ENCODE peak calls at places on chromosomes 13 and 19, in seven cellular contexts. One of them, this sample, is unnamed.

GRCh38 chr13:110113284-110113764 is 193.6 kb downstream of the COL4A1 start:
- DNase-seq in stimulated activated naive CD8-positive, alpha-beta T cell treated with anti-CD3 and anti-CD28 coated beads, Interleukin-15, Interleukin-2, amounts not matched to agents 100 U/mL and 50 U/mL, for 24 hours: no peak
- DNase-seq in hippocampal formation: no peak
- DNase-seq in HEK293T: no peak
- DNase-seq in neural crest cell: no peak
- DNase-seq in activated naive CD8-positive, alpha-beta T cell treated with anti-CD3 and anti-CD28 coated beads for 36 hours: no peak
- DNase-seq in activated CD4-positive, alpha-beta T cell treated with anti-CD3 and anti-CD28 coated beads for 48 hours: no peak
- DNase-seq in this sample: no peak

GRCh38 chr13:30026093-30026492 is 175.7 kb upstream of the UBL3 start:
- DNase-seq in activated naive CD8-positive, alpha-beta T cell treated with anti-CD3 and anti-CD28 coated beads for 36 hours: no peak
- DNase-seq in HEK293T: no peak
- DNase-seq in activated CD4-positive, alpha-beta T cell treated with anti-CD3 and anti-CD28 coated beads for 48 hours: no peak
- DNase-seq in stimulated activated naive CD8-positive, alpha-beta T cell treated with anti-CD3 and anti-CD28 coated beads, Interleukin-15, Interleukin-2, amounts not matched to agents 100 U/mL and 50 U/mL, for 24 hours: no peak
- DNase-seq in neural crest cell: no peak
- DNase-seq in hippocampal formation: no peak
- DNase-seq in this sample: no peak

GRCh38 chr13:42218576-42218975 is 53.4 kb upstream of the AKAP11 start:
- DNase-seq in hippocampal formation: no peak
- DNase-seq in HEK293T: no peak
- DNase-seq in activated CD4-positive, alpha-beta T cell treated with anti-CD3 and anti-CD28 coated beads for 48 hours: no peak
- DNase-seq in neural crest cell: no peak
- DNase-seq in stimulated activated naive CD8-positive, alpha-beta T cell treated with anti-CD3 and anti-CD28 coated beads, Interleukin-15, Interleukin-2, amounts not matched to agents 100 U/mL and 50 U/mL, for 24 hours: no peak
- DNase-seq in activated naive CD8-positive, alpha-beta T cell treated with anti-CD3 and anti-CD28 coated beads for 36 hours: no peak
- DNase-seq in this sample: no peak

GRCh38 chr19:36915992-36916830 is at the start of the genes ZNF568 and ZNF829:
- DNase-seq in activated CD4-positive, alpha-beta T cell treated with anti-CD3 and anti-CD28 coated beads for 48 hours: peak
- DNase-seq in HEK293T: peak
- DNase-seq in neural crest cell: peak
- DNase-seq in hippocampal formation: peak
- DNase-seq in activated naive CD8-positive, alpha-beta T cell treated with anti-CD3 and anti-CD28 coated beads for 36 hours: peak
- DNase-seq in stimulated activated naive CD8-positive, alpha-beta T cell treated with anti-CD3 and anti-CD28 coated beads, Interleukin-15, Interleukin-2, amounts not matched to agents 100 U/mL and 50 U/mL, for 24 hours: peak
- DNase-seq in this sample: peak

GRCh38 chr13:30880756-30881155 is 25.3 kb upstream of the MEDAG start:
- DNase-seq in activated naive CD8-positive, alpha-beta T cell treated with anti-CD3 and anti-CD28 coated beads for 36 hours: no peak
- DNase-seq in HEK293T: no peak
- DNase-seq in hippocampal formation: no peak
- DNase-seq in activated CD4-positive, alpha-beta T cell treated with anti-CD3 and anti-CD28 coated beads for 48 hours: no peak
- DNase-seq in stimulated activated naive CD8-positive, alpha-beta T cell treated with anti-CD3 and anti-CD28 coated beads, Interleukin-15, Interleukin-2, amounts not matched to agents 100 U/mL and 50 U/mL, for 24 hours: no peak
- DNase-seq in neural crest cell: no peak
- DNase-seq in this sample: no peak

GRCh38 chr13:31775686-31776085 is 36.4 kb downstream of the RXFP2 start:
- DNase-seq in activated CD4-positive, alpha-beta T cell treated with anti-CD3 and anti-CD28 coated beads for 48 hours: no peak
- DNase-seq in neural crest cell: no peak
- DNase-seq in hippocampal formation: no peak
- DNase-seq in stimulated activated naive CD8-positive, alpha-beta T cell treated with anti-CD3 and anti-CD28 coated beads, Interleukin-15, Interleukin-2, amounts not matched to agents 100 U/mL and 50 U/mL, for 24 hours: no peak
- DNase-seq in activated naive CD8-positive, alpha-beta T cell treated with anti-CD3 and anti-CD28 coated beads for 36 hours: no peak
- DNase-seq in HEK293T: no peak
- DNase-seq in this sample: no peak

GRCh38 chr13:100514788-100515409 is 73.7 kb downstream of the GGACT start:
- DNase-seq in HEK293T: peak
- DNase-seq in hippocampal formation: peak
- DNase-seq in activated CD4-positive, alpha-beta T cell treated with anti-CD3 and anti-CD28 coated beads for 48 hours: peak
- DNase-seq in activated naive CD8-positive, alpha-beta T cell treated with anti-CD3 and anti-CD28 coated beads for 36 hours: peak
- DNase-seq in neural crest cell: peak
- DNase-seq in stimulated activated naive CD8-positive, alpha-beta T cell treated with anti-CD3 and anti-CD28 coated beads, Interleukin-15, Interleukin-2, amounts not matched to agents 100 U/mL and 50 U/mL, for 24 hours: peak
- DNase-seq in this sample: peak

GRCh38 chr13:37695200-37695599 is 96.6 kb upstream of the POSTN start:
- DNase-seq in hippocampal formation: no peak
- DNase-seq in HEK293T: no peak
- DNase-seq in neural crest cell: no peak
- DNase-seq in activated CD4-positive, alpha-beta T cell treated with anti-CD3 and anti-CD28 coated beads for 48 hours: no peak
- DNase-seq in stimulated activated naive CD8-positive, alpha-beta T cell treated with anti-CD3 and anti-CD28 coated beads, Interleukin-15, Interleukin-2, amounts not matched to agents 100 U/mL and 50 U/mL, for 24 hours: no peak
- DNase-seq in activated naive CD8-positive, alpha-beta T cell treated with anti-CD3 and anti-CD28 coated beads for 36 hours: no peak
- DNase-seq in this sample: no peak

GRCh38 chr19:40365613-40366401 is 17.3 kb downstream of the PLD3 start:
- DNase-seq in activated naive CD8-positive, alpha-beta T cell treated with anti-CD3 and anti-CD28 coated beads for 36 hours: peak
- DNase-seq in neural crest cell: peak
- DNase-seq in HEK293T: peak
- DNase-seq in stimulated activated naive CD8-positive, alpha-beta T cell treated with anti-CD3 and anti-CD28 coated beads, Interleukin-15, Interleukin-2, amounts not matched to agents 100 U/mL and 50 U/mL, for 24 hours: peak
- DNase-seq in hippocampal formation: peak
- DNase-seq in activated CD4-positive, alpha-beta T cell treated with anti-CD3 and anti-CD28 coated beads for 48 hours: peak
- DNase-seq in this sample: no peak

GRCh38 chr13:72217142-72217541 is 350.1 kb upstream of the DACH1 start:
- DNase-seq in activated naive CD8-positive, alpha-beta T cell treated with anti-CD3 and anti-CD28 coated beads for 36 hours: no peak
- DNase-seq in neural crest cell: no peak
- DNase-seq in hippocampal formation: no peak
- DNase-seq in stimulated activated naive CD8-positive, alpha-beta T cell treated with anti-CD3 and anti-CD28 coated beads, Interleukin-15, Interleukin-2, amounts not matched to agents 100 U/mL and 50 U/mL, for 24 hours: no peak
- DNase-seq in HEK293T: no peak
- DNase-seq in activated CD4-positive, alpha-beta T cell treated with anti-CD3 and anti-CD28 coated beads for 48 hours: no peak
- DNase-seq in this sample: no peak

GRCh38 chr19:34364462-34364829 is 550 bp upstream of the GPI start:
- DNase-seq in neural crest cell: no peak
- DNase-seq in activated CD4-positive, alpha-beta T cell treated with anti-CD3 and anti-CD28 coated beads for 48 hours: no peak
- DNase-seq in HEK293T: no peak
- DNase-seq in stimulated activated naive CD8-positive, alpha-beta T cell treated with anti-CD3 and anti-CD28 coated beads, Interleukin-15, Interleukin-2, amounts not matched to agents 100 U/mL and 50 U/mL, for 24 hours: no peak
- DNase-seq in hippocampal formation: no peak
- DNase-seq in activated naive CD8-positive, alpha-beta T cell treated with anti-CD3 and anti-CD28 coated beads for 36 hours: no peak
- DNase-seq in this sample: no peak

GRCh38 chr19:33683881-33684549 is 62.3 kb downstream of the CHST8 start:
- DNase-seq in HEK293T: peak
- DNase-seq in neural crest cell: peak
- DNase-seq in hippocampal formation: no peak
- DNase-seq in activated CD4-positive, alpha-beta T cell treated with anti-CD3 and anti-CD28 coated beads for 48 hours: peak
- DNase-seq in activated naive CD8-positive, alpha-beta T cell treated with anti-CD3 and anti-CD28 coated beads for 36 hours: no peak
- DNase-seq in stimulated activated naive CD8-positive, alpha-beta T cell treated with anti-CD3 and anti-CD28 coated beads, Interleukin-15, Interleukin-2, amounts not matched to agents 100 U/mL and 50 U/mL, for 24 hours: no peak
- DNase-seq in this sample: no peak

This sample was measured in RPMI8226.